ENCODE peak calls at places on chromosomes 5 and 9, in four cellular contexts. V, A, E and B are unnamed samples. For H3K4me1, the result is how much of the 10 kb centered on the place peaks cover.

GRCh38 chr9:128979111-128979510 is 31.6 kb downstream of the NUP188 start:
- DNase-seq in E (no peak), V (no peak), A (no peak), B (no peak)

GRCh38 chr9:109918359-109919163 is 138.6 kb downstream of the PALM2AKAP2 start:
- DNase-seq in A (no peak), V (no peak), E (peak), B (no peak)

GRCh38 chr5:169160405-169160901 is 140.5 kb downstream of the SLIT3 start:
- DNase-seq in E (peak), A (no peak), V (no peak), B (no peak)

GRCh38 chr5:140015706-140016105 is 27.4 kb downstream of the NRG2 start:
- DNase-seq in E (no peak), A (no peak), V (no peak), B (no peak)

GRCh38 chr5:91443761-91444467 is 60.8 kb upstream of the ARRDC3 start:
- DNase-seq in A (peak), E (no peak), V (peak), B (no peak)

GRCh38 chr5:17216974-17217325 is 481 bp upstream of the BASP1 start:
- DNase-seq in V (peak), E (peak), A (peak), B (peak)

GRCh38 chr9:75152416-75152815 is 64.1 kb downstream of the OSTF1 start:
- DNase-seq in V (peak), A (no peak), E (no peak), B (no peak)

GRCh38 chr5:103425686-103426454 is 136.7 kb downstream of the NUDT12 start:
- DNase-seq in V (peak), E (peak), A (no peak), B (no peak)

GRCh38 chr5:172646716-172647285 is 5.7 kb downstream of the NEURL1B start:
- DNase-seq in E (peak), V (peak), A (peak), B (no peak)

GRCh38 chr9:9122230-9122875 is 1322.8 kb upstream of the DMAC1 start:
- DNase-seq in E (no peak), A (no peak), V (no peak), B (no peak)

GRCh38 chr9:95819636-95820035 is 55.9 kb upstream of the ERCC6L2 start:
- DNase-seq in E (no peak), V (no peak), A (peak), B (no peak)

DNA sequence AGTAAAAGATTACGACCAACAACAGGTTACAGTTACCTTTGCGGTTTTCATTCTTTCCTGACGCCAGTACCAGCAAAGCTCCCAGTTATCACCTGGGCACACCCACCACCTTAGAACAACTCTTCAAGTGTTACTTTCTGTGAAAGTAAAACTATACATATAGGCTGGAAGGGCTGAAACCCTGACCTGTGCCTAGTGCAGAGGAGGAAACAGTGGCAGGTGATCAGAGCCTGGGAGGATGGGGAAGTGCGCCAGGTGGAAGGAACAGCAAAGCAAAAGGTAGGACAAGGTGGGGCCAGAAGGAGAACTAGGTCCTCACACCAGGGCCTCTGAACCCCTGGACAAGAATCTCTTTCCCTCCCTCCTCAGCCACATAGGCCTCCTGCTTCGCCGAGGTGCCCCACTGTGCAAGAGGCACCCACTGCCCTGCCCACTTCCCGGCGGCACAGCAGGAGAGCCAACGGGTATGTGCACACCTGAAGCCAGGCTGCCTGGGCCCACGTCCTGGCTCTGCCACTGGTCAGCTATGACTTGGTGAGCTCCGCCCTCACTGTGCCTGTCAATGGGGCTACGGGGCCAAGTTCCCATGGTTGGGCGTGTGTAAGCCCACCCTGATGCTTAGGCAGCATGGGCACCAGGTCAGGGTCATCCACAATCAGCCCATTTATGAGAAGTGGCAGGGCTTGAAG is 26.9 kb downstream of the BICD2 start:
- DNase-seq in E (no peak), V (no peak), A (no peak), B (no peak)
- H3K4me1 ChIP-seq in E (under half), V (under half), A (under half), B (under half)

GRCh38 chr5:761206-761771 is 23.2 kb downstream of the ZDHHC11B start:
- DNase-seq in V (no peak), A (no peak), E (no peak), B (no peak)
- H4K8ac ChIP-seq in V (no peak), A (no peak), E (no peak), B (no peak)

DNA sequence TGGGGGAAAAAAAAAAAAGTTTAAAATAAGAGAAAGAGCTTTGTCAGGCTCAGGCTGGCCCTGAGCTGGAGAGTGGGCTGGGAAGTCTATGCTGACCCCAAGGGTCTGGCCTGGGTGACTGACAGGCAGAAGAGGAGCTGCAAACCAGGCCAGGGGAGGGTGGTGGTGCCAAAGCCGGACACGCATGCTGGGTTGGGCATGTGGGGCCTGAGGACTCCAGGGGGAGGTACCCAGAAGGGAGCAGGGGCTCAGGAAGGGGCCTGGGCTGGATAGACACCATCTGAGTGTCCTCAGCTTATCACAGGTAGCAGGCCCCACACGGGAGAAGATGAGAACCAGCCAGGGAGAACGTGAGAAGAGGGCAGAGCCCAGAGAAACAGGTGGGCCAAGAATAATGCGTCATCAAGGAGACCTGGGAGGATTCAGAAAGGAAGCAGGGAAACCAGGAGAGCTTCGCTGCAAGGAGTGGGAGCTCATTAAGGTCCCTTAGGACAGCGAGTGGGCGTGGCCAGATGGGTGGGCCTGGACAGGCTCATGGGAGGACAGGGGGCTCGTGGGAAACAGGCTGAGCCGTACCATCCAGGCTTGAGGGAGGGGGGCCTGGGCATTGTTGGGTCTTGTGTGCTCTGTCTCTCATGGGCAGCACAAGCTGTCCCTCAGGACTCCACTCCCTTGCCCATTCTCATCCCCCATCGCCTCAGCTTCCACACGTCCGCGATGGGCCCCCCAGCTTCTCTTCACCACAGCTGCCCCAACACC is 16.0 kb downstream of the TMOD1 start:
- DNase-seq in V (no peak), A (no peak), E (no peak), B (no peak)
- H3K27ac ChIP-seq in V (no peak), A (no peak), E (no peak), B (no peak)

GRCh38 chr9:91180240-91180929 is 181.3 kb downstream of the AUH start:
- DNase-seq in A (no peak), V (no peak), E (no peak), B (no peak)
- H3K4me1 ChIP-seq in A (under half), V (under half), E (under half), B (under half)

GRCh38 chr9:37029776-37030590 is 4.1 kb downstream of the PAX5 start:
- DNase-seq in E (no peak), A (peak), V (no peak), B (no peak)
- H4K8ac ChIP-seq in E (no peak), A (no peak), V (no peak), B (no peak)

GRCh38 chr5:143635888-143636287 is 176.1 kb upstream of the HMHB1 start:
- DNase-seq in A (no peak), V (no peak), E (no peak), B (no peak)
- H3K27ac ChIP-seq in A (no peak), V (no peak), E (no peak), B (no peak)

GRCh38 chr9:124335320-124335707 is 77.6 kb downstream of the NEK6 start:
- DNase-seq in A (no peak), E (no peak), V (no peak), B (no peak)
- H3K4me1 ChIP-seq in A (under half), E (under half), V (under half), B (under half)

GRCh38 chr5:470961-471749 is 28.2 kb downstream of the EXOC3 start:
- DNase-seq in A (no peak), V (no peak), E (peak), B (no peak)

GRCh38 chr5:473344-474192 is 30.6 kb downstream of the EXOC3 start:
- DNase-seq in A (peak), E (peak), V (peak), B (peak)

GRCh38 chr5:471750-472058 is 28.7 kb downstream of the EXOC3 start:
- DNase-seq in E (no peak), A (no peak), V (no peak), B (no peak)

GRCh38 chr5:472076-472655 is 29.2 kb downstream of the EXOC3 start:
- DNase-seq in V (no peak), A (no peak), E (peak), B (no peak)

DNA sequence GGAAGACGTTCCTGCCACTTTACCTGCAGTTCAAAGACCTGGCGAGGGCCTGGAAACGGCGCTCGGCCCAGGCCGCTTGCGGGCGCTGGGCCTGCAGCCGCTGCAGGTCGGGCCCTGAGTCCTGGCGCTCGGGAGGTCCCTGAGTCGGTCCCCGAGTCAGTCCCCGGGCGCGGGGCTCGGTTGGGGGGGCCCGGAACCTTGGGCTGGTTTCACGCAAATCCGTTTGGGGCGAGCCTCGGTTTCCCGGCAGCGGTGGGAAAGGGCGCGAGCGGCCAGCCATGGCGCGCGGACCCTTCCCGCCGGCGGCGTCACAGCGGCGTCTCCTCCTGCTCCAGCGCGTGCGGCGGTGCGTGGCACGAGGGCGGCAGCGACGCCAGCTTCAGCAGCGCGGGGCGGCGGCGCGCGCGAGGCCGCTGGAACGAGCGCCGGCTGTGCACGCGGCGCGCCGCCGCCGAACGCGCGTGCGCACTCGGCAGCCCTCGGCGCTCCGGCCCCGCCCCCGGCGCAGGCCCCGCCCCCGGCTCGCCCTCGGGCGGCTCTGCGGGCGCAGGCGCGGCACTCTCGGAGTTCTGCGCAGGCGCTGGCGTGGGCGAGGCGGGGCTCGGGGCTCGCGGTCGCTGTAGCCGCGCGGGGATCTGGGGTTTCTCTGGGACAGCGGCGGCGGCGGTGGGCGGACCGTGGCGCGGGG is 29.8 kb downstream of the EXOC3 start:
- DNase-seq in A (peak), V (peak), E (peak), B (peak)
- H4K8ac ChIP-seq in A (no peak), V (peak), E (peak), B (no peak)

GRCh38 chr9:105083246-105083645 is 155.3 kb upstream of the ABCA1 start:
- DNase-seq in E (no peak), A (peak), V (no peak), B (no peak)
- H3K27ac ChIP-seq in E (no peak), A (no peak), V (no peak), B (no peak)